ENCODE peak calls at places on chromosomes 11 and 22, in ten cellular contexts. X, Y, J, A, C, O, N, V, P and U are unnamed samples.

GRCh38 chr11:72411623-72412532 is 22.5 kb downstream of the CLPB start:
- DNase-seq in P (no peak), X (peak), O (no peak), V (no peak), C (no peak), A (no peak), J (no peak), Y (peak), N (peak), U (no peak)

GRCh38 chr11:17734418-17734911 is at the start of gene KCNC1:
- DNase-seq in O (no peak), P (no peak), J (no peak), Y (peak), V (no peak), N (peak), A (no peak), C (peak), X (peak), U (peak)

GRCh38 chr11:120816711-120817110 is 207.2 kb upstream of the TBCEL start:
- DNase-seq in P (no peak), O (no peak), V (no peak), X (no peak), Y (no peak), C (no peak), A (no peak), J (no peak), N (no peak), U (no peak)

GRCh38 chr22:36067237-36067558 is 38.6 kb upstream of the RBFOX2 start:
- DNase-seq in P (no peak), V (no peak), A (no peak), Y (no peak), X (no peak), O (no peak), C (no peak), J (no peak), N (no peak), U (no peak)

GRCh38 chr22:29300807-29301601 is 5.4 kb upstream of the GAS2L1 start:
- DNase-seq in V (no peak), O (no peak), J (no peak), Y (no peak), X (no peak), N (no peak), P (no peak), A (no peak), C (no peak), U (no peak)

GRCh38 chr11:64714664-64715063 is 8.3 kb downstream of the NRXN2 start:
- DNase-seq in A (no peak), P (no peak), X (no peak), N (no peak), C (no peak), O (no peak), V (no peak), Y (no peak), J (no peak), U (no peak)

GRCh38 chr11:132576706-132577105 is 955.6 kb downstream of the OPCML start:
- DNase-seq in C (peak), O (peak), Y (peak), N (peak), A (no peak), J (peak), X (no peak), V (no peak), P (no peak), U (no peak)

GRCh38 chr22:20118572-20119020 is 1.6 kb upstream of the TRMT2A start:
- DNase-seq in A (no peak), V (no peak), Y (no peak), N (no peak), C (no peak), X (no peak), O (no peak), J (no peak), P (no peak), U (no peak)

GRCh38 chr11:21346361-21346760 is 677.0 kb downstream of the NELL1 start:
- DNase-seq in P (no peak), X (no peak), J (no peak), A (no peak), O (no peak), V (no peak), C (no peak), Y (no peak), N (no peak), U (no peak)

GRCh38 chr11:65576867-65577755 is 1.3 kb downstream of the EHBP1L1 start:
- DNase-seq in V (no peak), C (peak), O (no peak), N (peak), Y (no peak), A (no peak), P (peak), X (peak), J (no peak), U (no peak)

GRCh38 chr11:58647141-58647699 is 24.8 kb downstream of the CNTF start:
- DNase-seq in X (no peak), P (no peak), O (no peak), V (no peak), C (no peak), N (no peak), A (no peak), Y (no peak), J (no peak), U (no peak)

GRCh38 chr11:64878494-64879225 is at the start of gene EHD1:
- DNase-seq in P (peak), V (peak), X (peak), A (peak), C (peak), O (peak), N (peak), Y (peak), J (peak), U (peak)

GRCh38 chr11:10444725-10445286 is 10.3 kb upstream of the AMPD3 start:
- DNase-seq in N (no peak), O (no peak), Y (no peak), X (no peak), C (no peak), P (no peak), J (no peak), V (no peak), A (no peak), U (no peak)

GRCh38 chr11:43830928-43831440 is 49.6 kb upstream of the ALKBH3 start:
- DNase-seq in O (peak), X (peak), J (peak), P (peak), Y (peak), N (peak), V (no peak), A (no peak), C (peak), U (no peak)

GRCh38 chr11:3824714-3825472 is 15.9 kb downstream of the RHOG start:
- DNase-seq in Y (peak), P (peak), V (no peak), O (no peak), X (peak), A (peak), N (peak), C (peak), J (no peak), U (peak)

GRCh38 chr22:44957267-44957905 is 52.4 kb downstream of the PHF21B start:
- DNase-seq in O (no peak), C (no peak), V (no peak), Y (peak), J (no peak), X (no peak), A (no peak), P (no peak), N (peak), U (peak)

GRCh38 chr11:34926101-34926830 is 9.8 kb downstream of the PDHX start:
- DNase-seq in A (no peak), J (no peak), N (peak), X (peak), P (no peak), C (peak), O (peak), V (no peak), Y (no peak), U (peak)

GRCh38 chr11:120057595-120058581 is 80.0 kb downstream of the TRIM29 start:
- DNase-seq in Y (peak), O (no peak), A (no peak), V (peak), N (peak), J (no peak), C (peak), X (peak), P (peak), U (no peak)

GRCh38 chr11:334264-335033 is 13.8 kb upstream of the IFITM3 start:
- DNase-seq in V (no peak), J (no peak), N (no peak), A (no peak), Y (no peak), C (peak), P (no peak), X (no peak), O (no peak), U (no peak)

GRCh38 chr11:10026514-10026913 is 267.5 kb downstream of the SBF2 start:
- DNase-seq in A (no peak), V (no peak), J (peak), Y (no peak), N (no peak), P (no peak), O (no peak), C (peak), X (no peak), U (no peak)

GRCh38 chr22:24483966-24484545 is 11.1 kb upstream of the UPB1 start:
- DNase-seq in C (no peak), J (no peak), N (peak), P (no peak), O (no peak), X (no peak), A (no peak), V (no peak), Y (no peak), U (no peak)

GRCh38 chr11:12397953-12398352 is 20.6 kb downstream of the PARVA start:
- DNase-seq in O (peak), J (peak), C (peak), V (no peak), Y (no peak), A (no peak), X (no peak), P (no peak), N (peak), U (no peak)

GRCh38 chr22:44191036-44191454 is 10.3 kb downstream of the PARVG start:
- DNase-seq in X (no peak), N (no peak), C (no peak), J (no peak), V (no peak), P (peak), O (no peak), A (no peak), Y (no peak), U (no peak)

GRCh38 chr22:45612451-45612901 is 59.2 kb upstream of the ATXN10 start:
- DNase-seq in N (peak), P (peak), Y (no peak), C (peak), V (no peak), X (no peak), O (peak), J (peak), A (no peak), U (no peak)

GRCh38 chr11:73995731-73996130 is 13.1 kb upstream of the UCP2 start:
- DNase-seq in N (no peak), C (no peak), Y (no peak), V (no peak), X (no peak), P (peak), J (no peak), O (no peak), A (no peak), U (no peak)

GRCh38 chr22:42623756-42624446 is 9.2 kb upstream of the POLDIP3 start:
- DNase-seq in X (no peak), J (no peak), Y (no peak), P (no peak), O (no peak), V (no peak), A (no peak), N (no peak), C (no peak), U (no peak)

GRCh38 chr11:45933131-45933821 is 10.8 kb downstream of the LARGE2 start:
- DNase-seq in A (no peak), V (no peak), O (no peak), N (peak), X (no peak), C (no peak), J (peak), P (no peak), Y (no peak), U (no peak)

GRCh38 chr11:113401718-113402117 is 14.1 kb downstream of the ANKK1 start:
- DNase-seq in X (peak), Y (peak), N (peak), O (no peak), J (no peak), V (no peak), P (no peak), A (no peak), C (peak), U (no peak)

GRCh38 chr11:61966673-61967176 is 709 bp downstream of the FTH1 start:
- DNase-seq in V (peak), O (no peak), P (peak), A (no peak), C (peak), N (peak), J (no peak), Y (no peak), X (no peak), U (peak)

GRCh38 chr22:50173221-50173982 is 2.9 kb downstream of the PANX2 start:
- DNase-seq in C (no peak), N (no peak), Y (no peak), P (no peak), V (no peak), A (no peak), O (no peak), J (no peak), X (no peak), U (no peak)

GRCh38 chr11:119416606-119417580 is 6.1 kb downstream of the THY1 start:
- DNase-seq in Y (no peak), O (no peak), J (no peak), V (no peak), N (peak), C (peak), X (no peak), P (no peak), A (no peak), U (no peak)

GRCh38 chr11:66718320-66718971 is 10.6 kb downstream of the SPTBN2 start:
- DNase-seq in A (no peak), C (no peak), V (no peak), Y (peak), P (no peak), N (peak), X (peak), J (no peak), O (no peak), U (no peak)

GRCh38 chr11:114168691-114169090 is 109.2 kb downstream of the ZBTB16 start:
- DNase-seq in P (no peak), V (no peak), J (no peak), C (no peak), A (no peak), Y (no peak), N (no peak), O (no peak), X (no peak), U (no peak)

GRCh38 chr11:6755303-6755952 is 16.3 kb downstream of the OR2AG2 start:
- DNase-seq in Y (peak), A (no peak), X (peak), O (no peak), J (no peak), P (peak), C (peak), V (no peak), N (peak), U (peak)

GRCh38 chr11:60831501-60832079 is 10.3 kb upstream of the CCDC86 start:
- DNase-seq in A (no peak), N (peak), C (peak), O (no peak), Y (no peak), V (no peak), J (no peak), X (no peak), P (no peak), U (no peak)

GRCh38 chr11:102849319-102849718 is 5.9 kb upstream of the MMP3 start:
- DNase-seq in P (no peak), N (no peak), J (no peak), V (no peak), Y (no peak), X (no peak), O (no peak), A (no peak), C (no peak), U (no peak)

GRCh38 chr11:61892085-61892370 is 683 bp upstream of the FADS3 start:
- DNase-seq in P (no peak), J (no peak), X (no peak), O (no peak), C (no peak), V (no peak), Y (no peak), A (no peak), N (no peak), U (no peak)

GRCh38 chr22:45450931-45451651 is 37.6 kb downstream of the RIBC2 start:
- DNase-seq in X (no peak), J (peak), Y (no peak), C (peak), O (peak), A (no peak), P (no peak), N (peak), V (no peak), U (no peak)

GRCh38 chr11:19789840-19790710 is 77.4 kb downstream of the NAV2 start:
- DNase-seq in P (no peak), A (no peak), N (peak), O (no peak), X (no peak), V (no peak), Y (no peak), C (peak), J (no peak), U (no peak)